ENCODE peak calls at places on chromosome 3, in four cellular contexts. J, A, T and B are unnamed samples.

GRCh38 chr3:63617391-63617790 is 35.1 kb upstream of the SNTN start:
- DNase-seq in J (no peak), A (no peak), T (no peak), B (no peak)

GRCh38 chr3:12159227-12159601 is 502 bp upstream of the TIMP4 start:
- DNase-seq in J (no peak), A (no peak), T (no peak), B (peak; percentile 54)

GRCh38 chr3:147361671-147362420 is 44.5 kb downstream of the ZIC4 start:
- DNase-seq in J (no peak), A (peak; percentile 79), T (no peak), B (no peak)

GRCh38 chr3:8441969-8442559 is 59.6 kb upstream of the LMCD1 start:
- DNase-seq in J (no peak), A (peak; percentile 69), T (peak; percentile 46), B (peak; percentile 69)

GRCh38 chr3:13234155-13234505 is 160.9 kb upstream of the IQSEC1 start:
- DNase-seq in J (no peak), A (no peak), T (no peak), B (no peak)

GRCh38 chr3:150236683-150237082 is 171.4 kb upstream of the TSC22D2 start:
- DNase-seq in J (no peak), A (no peak), T (no peak), B (no peak)

GRCh38 chr3:42498034-42498433 is 4.4 kb upstream of the VIPR1 start:
- DNase-seq in J (no peak), A (no peak), T (no peak), B (no peak)

GRCh38 chr3:54967586-54968244 is 39.9 kb upstream of the LRTM1 start:
- DNase-seq in J (no peak), A (no peak), T (no peak), B (peak; percentile 14)

GRCh38 chr3:189602471-189602870 is 28.7 kb upstream of the TP63 start:
- DNase-seq in J (no peak), A (no peak), T (no peak), B (no peak)

GRCh38 chr3:57163751-57164150 is 1.4 kb downstream of the IL17RD start:
- DNase-seq in J (no peak), A (no peak), T (no peak), B (no peak)

GRCh38 chr3:160124224-160124623 is 101.0 kb upstream of the C3orf80 start:
- DNase-seq in J (no peak), A (no peak), T (no peak), B (no peak)

GRCh38 chr3:22996926-22997600 is 206.1 kb upstream of the UBE2E2 start:
- DNase-seq in J (no peak), A (no peak), T (no peak), B (no peak)

GRCh38 chr3:14510838-14511622 is 29.1 kb downstream of the GRIP2 start:
- DNase-seq in J (no peak), A (no peak), T (no peak), B (no peak)

GRCh38 chr3:156633335-156633734 is 41.1 kb upstream of the TIPARP start:
- DNase-seq in J (peak; percentile 38), A (no peak), T (no peak), B (peak; percentile 29)

GRCh38 chr3:189621948-189622603 is 9.1 kb upstream of the TP63 start:
- DNase-seq in J (no peak), A (no peak), T (no peak), B (no peak)

GRCh38 chr3:184765730-184766074 is 46.3 kb upstream of the VPS8 start:
- DNase-seq in J (no peak), A (no peak), T (no peak), B (peak; percentile 45)

GRCh38 chr3:143135150-143135549 is 15.6 kb downstream of the CHST2 start:
- DNase-seq in J (no peak), A (no peak), T (peak; percentile 69), B (peak; percentile 53)

GRCh38 chr3:129128357-129129155 is 7.0 kb upstream of the RAB43 start:
- DNase-seq in J (no peak), A (no peak), T (no peak), B (no peak)

GRCh38 chr3:169923189-169923588 is 11.8 kb downstream of the SAMD7 start:
- DNase-seq in J (peak; percentile 80), A (no peak), T (no peak), B (no peak)

GRCh38 chr3:189404797-189405484 is 226.2 kb upstream of the TP63 start:
- DNase-seq in J (no peak), A (no peak), T (no peak), B (no peak)

GRCh38 chr3:42188365-42188764 is 77.6 kb downstream of the CCK start:
- DNase-seq in J (no peak), A (no peak), T (no peak), B (no peak)

GRCh38 chr3:192831111-192831644 is 86.5 kb downstream of the MB21D2 start:
- DNase-seq in J (no peak), A (no peak), T (no peak), B (no peak)